ENCODE peak calls at places on chromosome 1, in eight cellular contexts. G is heart left ventricle; O is Karpas-422; L is body of pancreas; V is colonic mucosa; C is CD8-positive, alpha-beta memory T cell; E is left ventricle myocardium inferior; H is H9. Z is an unnamed sample. For H3K4me1, the result is how much of the 10 kb centered on the place peaks cover.

GRCh38 chr1:5662362-5663126 is 329.7 kb downstream of the NPHP4 start:
- DNase-seq in G (no peak), O (peak), L (no peak), V (no peak), C (no peak), E (no peak), H (no peak), Z (no peak)

GRCh38 chr1:226664413-226665101 is 74.5 kb downstream of the ITPKB start:
- DNase-seq in G (peak), O (no peak), L (peak), V (no peak), C (no peak), E (peak), H (no peak), Z (no peak)

GRCh38 chr1:38559180-38559874 is 300.2 kb downstream of the RRAGC start:
- DNase-seq in G (no peak), O (no peak), L (peak), V (peak), C (peak), E (no peak), H (no peak), Z (peak)

GRCh38 chr1:45999507-45999906 is 132.9 kb downstream of the PIK3R3 start:
- DNase-seq in G (no peak), O (no peak), L (no peak), V (no peak), C (no peak), E (no peak), H (no peak), Z (no peak)

GRCh38 chr1:162538815-162539431 is 22.6 kb upstream of the UAP1 start:
- DNase-seq in G (no peak), O (no peak), L (no peak), V (no peak), C (no peak), E (no peak), H (no peak), Z (no peak)

GRCh38 chr1:227734546-227734857 is 600 bp downstream of the JMJD4 start:
- DNase-seq in G (no peak), O (peak), L (no peak), V (no peak), C (no peak), E (no peak), H (no peak), Z (no peak)

GRCh38 chr1:193754732-193755427 is 568.5 kb upstream of the B3GALT2 start:
- DNase-seq in G (no peak), O (no peak), L (no peak), V (no peak), C (no peak), E (no peak), H (no peak), Z (no peak)

GRCh38 chr1:21381354-21381753 is 58.6 kb upstream of the NBPF3 start:
- DNase-seq in G (no peak), O (peak), L (no peak), V (no peak), C (no peak), E (no peak), H (no peak), Z (no peak)

GRCh38 chr1:2558030-2558400 is 1.8 kb downstream of the TNFRSF14 start:
- DNase-seq in G (no peak), O (no peak), L (no peak), V (no peak), C (no peak), E (no peak), H (no peak), Z (no peak)

GRCh38 chr1:215146252-215146975 is 63.9 kb downstream of the KCNK2 start:
- DNase-seq in G (no peak), O (peak), L (peak), V (peak), C (no peak), E (no peak), H (no peak), Z (no peak)

GRCh38 chr1:43588592-43588991 is 57.9 kb downstream of the PTPRF start:
- DNase-seq in G (no peak), O (no peak), L (no peak), V (no peak), C (no peak), E (no peak), H (no peak), Z (no peak)

GRCh38 chr1:55555971-55556370 is 340.8 kb upstream of the USP24 start:
- DNase-seq in G (no peak), O (no peak), L (no peak), V (no peak), C (no peak), E (no peak), H (no peak), Z (no peak)

DNA sequence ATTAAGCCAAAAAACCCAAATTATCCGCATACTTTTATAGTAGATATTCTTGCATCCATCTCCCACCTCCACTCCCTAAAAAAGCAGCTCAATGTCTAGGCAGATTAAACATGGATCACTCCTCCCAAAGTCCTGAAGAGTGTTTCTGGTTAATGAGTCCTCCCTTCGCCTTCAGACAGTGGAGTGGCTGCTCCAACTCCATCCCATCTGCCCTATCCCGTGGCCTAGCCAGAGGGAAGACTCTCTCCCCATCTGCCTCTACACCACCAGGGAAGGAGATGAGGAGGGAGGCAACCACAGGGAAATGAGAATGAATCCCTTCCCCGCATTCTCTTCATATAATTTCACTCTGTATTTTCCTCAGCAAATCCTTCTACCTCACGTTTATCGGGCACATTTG is 103.8 kb downstream of the SLC45A1 start:
- DNase-seq in G (no peak), O (no peak), L (no peak), V (peak), C (no peak), E (no peak), H (no peak), Z (no peak)
- H3K4me1 ChIP-seq in G (under half), O (half or more), L (half or more), V (under half), C (half or more), E (half or more), H (under half), Z (half or more)

GRCh38 chr1:51878307-51878615 is 266 bp downstream of the NRDC start:
- DNase-seq in G (no peak), O (no peak), L (no peak), V (no peak), C (no peak), E (no peak), H (no peak), Z (no peak)

GRCh38 chr1:51877434-51878306 is 857 bp downstream of the NRDC start:
- DNase-seq in G (no peak), O (peak), L (peak), V (peak), C (no peak), E (no peak), H (peak), Z (no peak)

GRCh38 chr1:51875836-51876235 is 2.7 kb downstream of the NRDC start:
- DNase-seq in G (no peak), O (no peak), L (no peak), V (no peak), C (no peak), E (no peak), H (no peak), Z (no peak)

GRCh38 chr1:51878616-51879336 is at the start of gene NRDC:
- DNase-seq in G (peak), O (peak), L (peak), V (peak), C (peak), E (peak), H (peak), Z (peak)

GRCh38 chr1:51875291-51875772 is 3.2 kb downstream of the NRDC start:
- DNase-seq in G (no peak), O (no peak), L (no peak), V (no peak), C (no peak), E (no peak), H (no peak), Z (no peak)
- H3K4me1 ChIP-seq in G (under half), O (under half), L (under half), V (under half), C (half or more), E (half or more), H (under half), Z (under half)

GRCh38 chr1:41413748-41414281 is 52.6 kb downstream of the FOXO6 start:
- DNase-seq in G (no peak), O (no peak), L (no peak), V (no peak), C (no peak), E (no peak), H (no peak), Z (no peak)

GRCh38 chr1:41416552-41417334 is 55.5 kb downstream of the FOXO6 start:
- DNase-seq in G (peak), O (peak), L (peak), V (peak), C (peak), E (peak), H (peak), Z (peak)

GRCh38 chr1:41414291-41414690 is 53.1 kb downstream of the FOXO6 start:
- DNase-seq in G (no peak), O (no peak), L (no peak), V (no peak), C (no peak), E (no peak), H (no peak), Z (no peak)

GRCh38 chr1:41416081-41416480 is 54.8 kb downstream of the FOXO6 start:
- DNase-seq in G (no peak), O (peak), L (no peak), V (no peak), C (no peak), E (no peak), H (no peak), Z (no peak)

DNA sequence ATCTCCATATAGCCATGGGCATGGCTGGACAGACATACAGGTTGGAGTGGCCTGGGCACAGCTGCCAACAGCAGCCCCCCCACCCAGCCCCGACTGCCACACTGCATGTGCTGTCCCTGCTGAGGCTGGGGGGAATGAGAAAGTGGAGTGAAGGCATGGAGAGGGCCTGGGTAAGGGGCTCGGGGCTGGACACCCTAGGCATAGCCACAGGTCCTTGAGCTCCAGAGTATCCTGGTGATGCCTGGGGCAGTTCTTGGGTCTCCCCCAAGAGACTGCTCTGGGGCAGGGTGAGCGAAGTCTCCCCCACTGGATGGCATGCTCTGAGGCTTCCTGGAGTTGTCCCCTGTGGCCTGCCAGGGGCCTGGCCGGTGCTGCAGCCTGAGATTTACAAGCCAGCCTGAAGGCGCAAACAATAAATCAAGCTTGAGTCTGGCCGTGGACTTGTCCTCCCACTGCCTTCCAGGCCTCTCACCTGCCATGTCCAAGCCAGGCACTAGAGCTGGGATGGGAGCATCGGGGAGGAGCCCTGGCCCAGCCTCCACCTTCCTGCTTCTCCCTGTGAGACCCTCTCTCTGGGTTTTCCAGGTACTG is 53.6 kb downstream of the FOXO6 start:
- DNase-seq in G (no peak), O (no peak), L (no peak), V (no peak), C (no peak), E (no peak), H (no peak), Z (no peak)
- H3K4me1 ChIP-seq in G (under half), O (under half), L (under half), V (under half), C (under half), E (under half), H (under half), Z (under half)

GRCh38 chr1:22591576-22591975 is 28.3 kb downstream of the EPHA8 start:
- DNase-seq in G (no peak), O (no peak), L (no peak), V (no peak), C (no peak), E (no peak), H (no peak), Z (no peak)
- H3K4me1 ChIP-seq in G (under half), O (under half), L (under half), V (under half), C (under half), E (under half), H (under half), Z (under half)

DNA sequence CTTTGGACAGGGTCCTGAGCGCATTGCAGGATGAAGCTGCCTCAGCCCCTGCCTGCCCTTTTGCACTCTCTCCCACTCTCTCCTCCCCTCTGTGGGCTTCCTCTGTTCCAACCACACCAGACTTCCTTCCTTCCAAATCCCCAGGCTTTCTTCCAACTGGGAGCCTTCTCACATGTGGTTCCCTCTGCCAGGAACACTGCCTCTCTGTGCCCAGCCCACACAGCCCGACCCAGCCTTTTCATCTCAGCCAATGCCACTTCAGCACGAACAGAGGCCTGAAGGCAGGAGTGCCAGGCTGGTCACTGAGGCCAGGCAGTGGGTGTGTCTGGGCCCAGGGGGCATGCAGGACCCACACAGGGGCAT is 5.9 kb downstream of the SELENON start:
- DNase-seq in G (no peak), O (no peak), L (peak), V (no peak), C (no peak), E (peak), H (no peak), Z (no peak)
- H3K4me1 ChIP-seq in G (under half), O (under half), L (half or more), V (under half), C (under half), E (half or more), H (under half), Z (under half)

Z was measured in effector memory CD4-positive, alpha-beta T cell.